ENCODE peak calls at places on chromosomes 4 and X, in eight cellular contexts. One of them, this sample, is unnamed.

GRCh38 chr4:109296545-109296944 is 5.9 kb downstream of the COL25A1 start:
- DNase-seq in foreskin fibroblast: no peak
- DNase-seq in heart right ventricle: no peak
- DNase-seq in GM10248: no peak
- DNase-seq in astrocyte of the spinal cord: peak
- DNase-seq in lower lobe of right lung: no peak
- DNase-seq in dorsolateral prefrontal cortex: no peak
- DNase-seq in psoas muscle: no peak
- DNase-seq in this sample: no peak

GRCh38 chrX:40146471-40147398 is 49.0 kb upstream of the BCOR start:
- DNase-seq in psoas muscle: peak
- DNase-seq in dorsolateral prefrontal cortex: peak
- DNase-seq in GM10248: peak
- DNase-seq in heart right ventricle: no peak
- DNase-seq in astrocyte of the spinal cord: no peak
- DNase-seq in lower lobe of right lung: peak
- DNase-seq in foreskin fibroblast: no peak
- DNase-seq in this sample: peak

GRCh38 chr4:23290656-23291055 is 597.9 kb downstream of the GBA3 start:
- DNase-seq in foreskin fibroblast: no peak
- DNase-seq in heart right ventricle: no peak
- DNase-seq in dorsolateral prefrontal cortex: no peak
- DNase-seq in astrocyte of the spinal cord: peak
- DNase-seq in psoas muscle: no peak
- DNase-seq in lower lobe of right lung: no peak
- DNase-seq in GM10248: no peak
- DNase-seq in this sample: no peak

GRCh38 chrX:17809273-17809672 is 51.8 kb downstream of the RAI2 start:
- DNase-seq in astrocyte of the spinal cord: no peak
- DNase-seq in heart right ventricle: no peak
- DNase-seq in lower lobe of right lung: no peak
- DNase-seq in dorsolateral prefrontal cortex: no peak
- DNase-seq in foreskin fibroblast: no peak
- DNase-seq in GM10248: no peak
- DNase-seq in psoas muscle: no peak
- DNase-seq in this sample: no peak

GRCh38 chrX:97763391-97763790 is 879.7 kb downstream of the RPA4 start:
- DNase-seq in foreskin fibroblast: no peak
- DNase-seq in lower lobe of right lung: no peak
- DNase-seq in astrocyte of the spinal cord: no peak
- DNase-seq in heart right ventricle: no peak
- DNase-seq in psoas muscle: no peak
- DNase-seq in dorsolateral prefrontal cortex: no peak
- DNase-seq in GM10248: no peak
- DNase-seq in this sample: no peak

GRCh38 chr4:1542516-1543320 is 136.5 kb upstream of the NKX1-1 start:
- DNase-seq in lower lobe of right lung: no peak
- DNase-seq in psoas muscle: peak
- DNase-seq in heart right ventricle: no peak
- DNase-seq in GM10248: no peak
- DNase-seq in astrocyte of the spinal cord: no peak
- DNase-seq in dorsolateral prefrontal cortex: no peak
- DNase-seq in foreskin fibroblast: no peak
- DNase-seq in this sample: no peak

GRCh38 chrX:24760601-24761000 is 66.9 kb downstream of the POLA1 start:
- DNase-seq in GM10248: no peak
- DNase-seq in dorsolateral prefrontal cortex: no peak
- DNase-seq in foreskin fibroblast: peak
- DNase-seq in heart right ventricle: no peak
- DNase-seq in lower lobe of right lung: no peak
- DNase-seq in psoas muscle: no peak
- DNase-seq in astrocyte of the spinal cord: peak
- DNase-seq in this sample: no peak

GRCh38 chr4:124803641-124804040 is 91.1 kb upstream of the ANKRD50 start:
- DNase-seq in foreskin fibroblast: peak
- DNase-seq in GM10248: no peak
- DNase-seq in lower lobe of right lung: no peak
- DNase-seq in astrocyte of the spinal cord: peak
- DNase-seq in heart right ventricle: no peak
- DNase-seq in psoas muscle: no peak
- DNase-seq in dorsolateral prefrontal cortex: no peak
- DNase-seq in this sample: no peak

GRCh38 chrX:44267116-44267515 is 76.4 kb downstream of the EFHC2 start:
- DNase-seq in psoas muscle: no peak
- DNase-seq in astrocyte of the spinal cord: no peak
- DNase-seq in dorsolateral prefrontal cortex: no peak
- DNase-seq in heart right ventricle: no peak
- DNase-seq in GM10248: no peak
- DNase-seq in foreskin fibroblast: no peak
- DNase-seq in lower lobe of right lung: no peak
- DNase-seq in this sample: no peak

GRCh38 chr4:187209921-187210613 is 486.4 kb upstream of the FAT1 start:
- DNase-seq in astrocyte of the spinal cord: peak
- DNase-seq in lower lobe of right lung: no peak
- DNase-seq in foreskin fibroblast: peak
- DNase-seq in heart right ventricle: no peak
- DNase-seq in psoas muscle: no peak
- DNase-seq in dorsolateral prefrontal cortex: no peak
- DNase-seq in GM10248: no peak
- DNase-seq in this sample: no peak

GRCh38 chr4:51853027-51853682 is 10.2 kb downstream of the DCUN1D4 start:
- DNase-seq in foreskin fibroblast: no peak
- DNase-seq in psoas muscle: peak
- DNase-seq in dorsolateral prefrontal cortex: no peak
- DNase-seq in astrocyte of the spinal cord: peak
- DNase-seq in GM10248: no peak
- DNase-seq in lower lobe of right lung: no peak
- DNase-seq in heart right ventricle: no peak
- DNase-seq in this sample: no peak

GRCh38 chr4:125317526-125317880 is 2.7 kb downstream of the FAT4 start:
- DNase-seq in GM10248: peak
- DNase-seq in lower lobe of right lung: peak
- DNase-seq in dorsolateral prefrontal cortex: no peak
- DNase-seq in astrocyte of the spinal cord: peak
- DNase-seq in psoas muscle: peak
- DNase-seq in foreskin fibroblast: peak
- DNase-seq in heart right ventricle: peak
- DNase-seq in this sample: no peak

GRCh38 chr4:72357908-72358307 is 211.1 kb downstream of the ADAMTS3 start:
- DNase-seq in GM10248: no peak
- DNase-seq in dorsolateral prefrontal cortex: no peak
- DNase-seq in heart right ventricle: no peak
- DNase-seq in astrocyte of the spinal cord: no peak
- DNase-seq in lower lobe of right lung: no peak
- DNase-seq in foreskin fibroblast: no peak
- DNase-seq in psoas muscle: no peak
- DNase-seq in this sample: no peak

GRCh38 chr4:139560396-139561084 is 4.5 kb upstream of the SETD7 start:
- DNase-seq in GM10248: peak
- DNase-seq in dorsolateral prefrontal cortex: no peak
- DNase-seq in foreskin fibroblast: no peak
- DNase-seq in lower lobe of right lung: no peak
- DNase-seq in psoas muscle: no peak
- DNase-seq in heart right ventricle: no peak
- DNase-seq in astrocyte of the spinal cord: no peak
- DNase-seq in this sample: no peak

GRCh38 chr4:67052981-67053380 is 492.3 kb downstream of the CENPC start:
- DNase-seq in heart right ventricle: no peak
- DNase-seq in astrocyte of the spinal cord: no peak
- DNase-seq in dorsolateral prefrontal cortex: no peak
- DNase-seq in psoas muscle: no peak
- DNase-seq in lower lobe of right lung: no peak
- DNase-seq in foreskin fibroblast: no peak
- DNase-seq in GM10248: no peak
- DNase-seq in this sample: no peak

GRCh38 chr4:67049446-67049845 is 495.9 kb downstream of the CENPC start:
- DNase-seq in GM10248: no peak
- DNase-seq in psoas muscle: no peak
- DNase-seq in lower lobe of right lung: no peak
- DNase-seq in heart right ventricle: no peak
- DNase-seq in dorsolateral prefrontal cortex: no peak
- DNase-seq in foreskin fibroblast: no peak
- DNase-seq in astrocyte of the spinal cord: no peak
- DNase-seq in this sample: no peak

GRCh38 chr4:67051000-67051789 is 494.1 kb downstream of the CENPC start:
- DNase-seq in dorsolateral prefrontal cortex: no peak
- DNase-seq in foreskin fibroblast: no peak
- DNase-seq in GM10248: no peak
- DNase-seq in heart right ventricle: no peak
- DNase-seq in astrocyte of the spinal cord: no peak
- DNase-seq in psoas muscle: no peak
- DNase-seq in lower lobe of right lung: no peak
- DNase-seq in this sample: no peak

DNA sequence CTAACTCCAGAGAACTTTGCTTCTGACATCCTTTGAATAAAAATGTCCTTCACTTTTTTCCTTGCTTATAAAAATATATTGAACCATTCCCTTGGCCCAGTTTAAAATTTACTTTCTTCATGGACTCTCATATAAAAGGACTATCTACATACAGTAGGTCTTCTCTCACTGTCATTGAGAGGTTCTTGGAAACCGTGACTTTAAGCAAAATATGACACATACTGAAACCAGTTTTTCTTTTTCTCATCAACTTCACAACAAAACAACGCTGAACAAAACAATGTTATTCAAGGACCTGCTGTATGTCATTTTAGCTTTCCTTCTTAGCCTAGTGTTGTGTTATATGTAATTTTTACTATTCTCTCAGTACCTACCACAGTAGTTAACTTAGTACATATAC is 496.8 kb downstream of the CENPC start:
- DNase-seq in lower lobe of right lung: no peak
- DNase-seq in heart right ventricle: no peak
- DNase-seq in GM10248: no peak
- DNase-seq in astrocyte of the spinal cord: no peak
- DNase-seq in dorsolateral prefrontal cortex: no peak
- DNase-seq in psoas muscle: no peak
- DNase-seq in foreskin fibroblast: no peak
- DNase-seq in this sample: no peak
- TF ChIP-seq CTCF in lower lobe of right lung: no peak
- TF ChIP-seq CTCF in heart right ventricle: no peak
- TF ChIP-seq CTCF in GM10248: no peak
- TF ChIP-seq CTCF in astrocyte of the spinal cord: no peak
- TF ChIP-seq CTCF in dorsolateral prefrontal cortex: no peak
- TF ChIP-seq CTCF in psoas muscle: no peak
- TF ChIP-seq CTCF in foreskin fibroblast: no peak
- TF ChIP-seq CTCF in this sample: no peak

DNA sequence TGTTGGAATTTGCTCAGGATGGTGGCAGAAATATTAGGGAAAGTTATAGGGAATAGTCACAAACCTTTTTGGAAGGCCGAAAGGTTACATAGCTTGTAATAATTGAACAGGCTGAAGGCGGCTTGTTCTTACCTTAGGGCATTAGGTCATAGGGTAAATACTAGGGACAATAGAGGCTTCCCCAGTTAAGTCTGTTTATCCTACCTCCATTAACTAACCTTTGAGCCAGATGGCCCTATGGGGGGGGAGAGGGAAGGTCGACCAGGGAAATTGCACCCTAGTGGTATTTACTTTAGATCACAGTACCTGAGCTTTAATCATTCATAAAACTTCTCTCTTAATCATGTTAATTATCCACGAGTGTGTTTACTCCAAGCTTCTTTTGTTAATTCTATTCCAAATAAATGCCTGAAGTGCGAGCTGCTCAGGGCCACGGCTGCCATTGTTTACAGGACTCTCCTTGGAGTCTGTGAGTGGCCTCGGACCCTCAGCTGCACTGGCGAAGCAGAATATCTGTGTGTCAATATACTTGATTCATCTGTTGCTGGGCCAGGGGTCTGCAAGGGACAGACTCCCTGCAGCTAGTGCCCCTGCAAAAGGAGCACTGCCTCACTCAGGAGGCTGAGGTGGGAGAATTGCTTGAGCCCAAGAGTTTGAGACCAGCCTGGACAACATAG is 22.9 kb downstream of the PAGE2 start:
- DNase-seq in dorsolateral prefrontal cortex: no peak
- DNase-seq in foreskin fibroblast: no peak
- DNase-seq in lower lobe of right lung: no peak
- DNase-seq in astrocyte of the spinal cord: no peak
- DNase-seq in GM10248: no peak
- DNase-seq in psoas muscle: no peak
- DNase-seq in heart right ventricle: no peak
- DNase-seq in this sample: no peak
- TF ChIP-seq CTCF in dorsolateral prefrontal cortex: no peak
- TF ChIP-seq CTCF in foreskin fibroblast: no peak
- TF ChIP-seq CTCF in lower lobe of right lung: no peak
- TF ChIP-seq CTCF in astrocyte of the spinal cord: no peak
- TF ChIP-seq CTCF in GM10248: no peak
- TF ChIP-seq CTCF in psoas muscle: no peak
- TF ChIP-seq CTCF in heart right ventricle: no peak
- TF ChIP-seq CTCF in this sample: no peak

DNA sequence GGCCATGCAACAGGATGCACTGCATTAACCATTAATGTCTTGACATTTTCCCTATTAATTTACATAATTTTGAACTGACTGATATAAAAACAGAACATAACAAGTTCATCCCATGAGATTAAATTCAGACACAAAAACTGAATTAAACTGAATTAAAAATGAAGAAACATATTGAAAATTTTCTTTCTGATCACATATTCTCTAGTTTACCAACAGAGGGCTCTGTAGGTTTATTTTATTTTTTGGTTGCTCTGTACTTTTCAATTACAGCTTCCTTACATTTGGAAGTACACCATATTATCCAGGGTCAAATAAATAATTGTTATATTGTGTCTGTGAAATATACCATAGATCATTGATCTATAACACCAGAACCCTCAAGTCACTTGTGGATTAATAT is 27.3 kb upstream of the CT83 start:
- DNase-seq in psoas muscle: no peak
- DNase-seq in foreskin fibroblast: no peak
- DNase-seq in dorsolateral prefrontal cortex: no peak
- DNase-seq in astrocyte of the spinal cord: peak
- DNase-seq in lower lobe of right lung: no peak
- DNase-seq in GM10248: no peak
- DNase-seq in heart right ventricle: no peak
- DNase-seq in this sample: no peak
- TF ChIP-seq CTCF in psoas muscle: peak
- TF ChIP-seq CTCF in foreskin fibroblast: no peak
- TF ChIP-seq CTCF in dorsolateral prefrontal cortex: peak
- TF ChIP-seq CTCF in astrocyte of the spinal cord: peak
- TF ChIP-seq CTCF in lower lobe of right lung: no peak
- TF ChIP-seq CTCF in GM10248: no peak
- TF ChIP-seq CTCF in heart right ventricle: no peak
- TF ChIP-seq CTCF in this sample: peak

GRCh38 chr4:11160288-11160687 is 268.4 kb downstream of the HS3ST1 start:
- DNase-seq in dorsolateral prefrontal cortex: no peak
- DNase-seq in foreskin fibroblast: no peak
- DNase-seq in GM10248: no peak
- DNase-seq in lower lobe of right lung: no peak
- DNase-seq in heart right ventricle: no peak
- DNase-seq in astrocyte of the spinal cord: no peak
- DNase-seq in psoas muscle: no peak
- DNase-seq in this sample: no peak

DNA sequence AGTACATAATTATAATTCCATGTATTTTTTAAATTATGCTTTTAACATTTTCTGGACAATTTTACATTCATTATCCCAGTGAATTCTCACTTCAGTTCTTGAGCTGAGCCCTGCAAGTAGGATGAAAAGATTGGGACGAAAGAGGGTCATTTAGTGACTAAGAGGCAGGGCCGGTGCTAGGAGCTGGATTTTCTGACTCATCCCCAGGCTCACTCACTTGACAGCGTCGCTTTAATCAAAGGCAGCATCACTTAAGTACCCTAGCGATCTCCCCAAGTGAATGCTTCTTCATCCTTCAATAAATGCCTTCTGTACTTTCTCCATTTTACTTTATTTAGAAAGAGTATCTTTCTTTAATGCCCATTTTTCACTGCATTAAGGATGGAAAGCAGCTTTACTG is 263.6 kb downstream of the HS3ST1 start:
- DNase-seq in foreskin fibroblast: no peak
- DNase-seq in lower lobe of right lung: no peak
- DNase-seq in psoas muscle: no peak
- DNase-seq in heart right ventricle: no peak
- DNase-seq in dorsolateral prefrontal cortex: no peak
- DNase-seq in astrocyte of the spinal cord: peak
- DNase-seq in GM10248: no peak
- DNase-seq in this sample: no peak
- TF ChIP-seq CTCF in foreskin fibroblast: no peak
- TF ChIP-seq CTCF in lower lobe of right lung: no peak
- TF ChIP-seq CTCF in psoas muscle: no peak
- TF ChIP-seq CTCF in heart right ventricle: no peak
- TF ChIP-seq CTCF in dorsolateral prefrontal cortex: no peak
- TF ChIP-seq CTCF in astrocyte of the spinal cord: no peak
- TF ChIP-seq CTCF in GM10248: no peak
- TF ChIP-seq CTCF in this sample: no peak